ENCODE peak calls at places on chromosomes 6 and 20, in six cellular contexts. T is hepatocyte, N is OCI-LY7, U is astrocyte, H is fibroblast of lung, S is neural progenitor cell. B is an unnamed sample.
A peak's percentile ranks its signal among the peaks of the same experiment; 100 is the strongest.

GRCh38 chr20:37445041-37445440 is 76.0 kb upstream of the NNAT start:
- DNase-seq in H (no peak), N (no peak), U (no peak), S (no peak), T (no peak), B (no peak)

GRCh38 chr20:63097336-63097831 is 90.6 kb upstream of the BHLHE23 start:
- DNase-seq in U (no peak), N (no peak), S (no peak), T (no peak), H (no peak), B (no peak)

GRCh38 chr6:31836676-31837611 is 9.4 kb downstream of the HSPA1B start:
- DNase-seq in T (peak; percentile 49), N (peak; percentile 48), S (no peak), U (no peak), H (peak; percentile 65), B (peak; percentile 29)

GRCh38 chr6:52994031-52994788 is 874 bp downstream of the GSTA4 start:
- DNase-seq in S (peak; percentile 47), N (no peak), T (peak; percentile 45), H (peak; percentile 56), U (peak; percentile 41), B (no peak)

GRCh38 chr6:130824978-130825694 is 2.1 kb upstream of the SMLR1 start:
- DNase-seq in T (no peak), U (no peak), S (no peak), N (no peak), H (no peak), B (no peak)

GRCh38 chr6:155154158-155154830 is 109.5 kb upstream of the CLDN20 start:
- DNase-seq in T (peak; percentile 69), H (peak; percentile 80), N (no peak), S (no peak), U (peak; percentile 96), B (no peak)

GRCh38 chr6:32460528-32460927 is 20.8 kb downstream of the HLA-DRA start:
- DNase-seq in S (no peak), T (no peak), N (peak; percentile 36), H (no peak), U (no peak), B (no peak)

GRCh38 chr6:136517582-136517981 is 32.6 kb downstream of the MAP7 start:
- DNase-seq in T (no peak), U (no peak), H (no peak), N (no peak), S (no peak), B (no peak)

GRCh38 chr6:1070085-1070521 is 241.8 kb upstream of the FOXQ1 start:
- DNase-seq in N (no peak), T (peak; percentile 78), H (peak; percentile 29), U (no peak), S (no peak), B (no peak)

GRCh38 chr6:137734875-137735182 is 132.2 kb upstream of the TNFAIP3 start:
- DNase-seq in S (no peak), N (no peak), H (peak; percentile 83), U (no peak), T (no peak), B (no peak)

GRCh38 chr6:7819641-7820040 is 90.9 kb downstream of the TXNDC5 start:
- DNase-seq in N (no peak), H (no peak), U (peak; percentile 53), T (no peak), S (no peak), B (no peak)

GRCh38 chr6:88349511-88349910 is 183.4 kb upstream of the CNR1 start:
- DNase-seq in S (no peak), U (peak; percentile 45), H (no peak), N (no peak), T (no peak), B (no peak)

GRCh38 chr6:3628143-3628840 is 123.2 kb downstream of the PXDC1 start:
- DNase-seq in H (no peak), T (no peak), N (no peak), S (no peak), U (peak; percentile 53), B (peak; percentile 13)

GRCh38 chr20:44810391-44811149 is at the start of gene RIMS4:
- DNase-seq in S (peak; percentile 88), U (no peak), H (no peak), T (peak; percentile 58), N (no peak), B (no peak)

GRCh38 chr6:148179786-148180185 is 162.9 kb upstream of the SASH1 start:
- DNase-seq in U (no peak), H (peak; percentile 39), S (peak; percentile 31), T (peak; percentile 21), N (no peak), B (no peak)

GRCh38 chr20:59044796-59045195 is 2.2 kb upstream of the PRELID3B start:
- DNase-seq in S (no peak), T (no peak), N (no peak), U (no peak), H (no peak), B (no peak)

DNA sequence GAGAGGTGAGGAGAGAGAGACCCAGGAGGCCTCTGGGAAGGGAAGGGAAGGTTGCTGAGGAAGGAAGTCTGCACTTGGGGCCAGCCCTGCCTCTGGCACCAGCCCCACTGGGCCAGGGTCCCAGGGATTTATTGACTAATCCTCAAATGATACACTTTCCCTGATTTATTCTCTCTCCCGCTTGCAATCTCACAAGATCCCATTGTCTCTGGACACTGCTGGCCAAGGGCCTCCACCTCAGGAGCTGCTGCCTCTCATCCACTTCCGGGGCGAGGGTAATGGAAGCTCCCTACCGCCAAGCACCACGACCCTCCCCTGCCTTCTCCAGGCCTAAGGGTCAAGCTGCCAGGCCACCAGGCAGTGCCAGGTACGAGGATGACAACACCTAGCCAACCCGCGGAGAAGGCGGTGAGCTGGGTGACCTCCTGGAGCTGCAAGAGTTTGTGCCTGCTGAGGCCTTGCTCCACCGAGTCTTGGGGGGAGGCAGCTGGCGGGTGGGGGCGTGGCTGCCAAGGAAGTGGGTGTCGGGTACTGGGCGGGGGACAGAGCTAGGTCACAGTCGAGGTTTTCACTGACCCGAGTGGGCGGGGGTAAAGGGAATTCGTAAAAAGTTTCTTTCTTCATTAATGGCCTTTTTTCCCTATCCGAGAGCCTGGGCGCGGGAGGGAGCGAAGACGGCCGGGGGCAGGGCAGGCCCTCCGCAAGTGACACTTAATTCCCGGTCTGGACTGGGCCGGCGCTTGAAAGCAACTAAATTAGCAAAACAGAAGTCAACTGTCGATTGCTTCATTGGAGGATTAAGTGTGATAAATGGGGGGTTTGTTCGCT is 43.4 kb upstream of the FOXP4 start:
- DNase-seq in N (no peak), T (peak; percentile 56), U (peak; percentile 18), S (peak; percentile 76), H (no peak), B (no peak)
- H3K4me3 ChIP-seq in N (no peak overlapping the region), T (peak overlapping the region; percentile 34), U (peak overlapping the region; percentile 42), S (peak overlapping the region; percentile 43), H (no peak overlapping the region), B (no peak overlapping the region)

DNA sequence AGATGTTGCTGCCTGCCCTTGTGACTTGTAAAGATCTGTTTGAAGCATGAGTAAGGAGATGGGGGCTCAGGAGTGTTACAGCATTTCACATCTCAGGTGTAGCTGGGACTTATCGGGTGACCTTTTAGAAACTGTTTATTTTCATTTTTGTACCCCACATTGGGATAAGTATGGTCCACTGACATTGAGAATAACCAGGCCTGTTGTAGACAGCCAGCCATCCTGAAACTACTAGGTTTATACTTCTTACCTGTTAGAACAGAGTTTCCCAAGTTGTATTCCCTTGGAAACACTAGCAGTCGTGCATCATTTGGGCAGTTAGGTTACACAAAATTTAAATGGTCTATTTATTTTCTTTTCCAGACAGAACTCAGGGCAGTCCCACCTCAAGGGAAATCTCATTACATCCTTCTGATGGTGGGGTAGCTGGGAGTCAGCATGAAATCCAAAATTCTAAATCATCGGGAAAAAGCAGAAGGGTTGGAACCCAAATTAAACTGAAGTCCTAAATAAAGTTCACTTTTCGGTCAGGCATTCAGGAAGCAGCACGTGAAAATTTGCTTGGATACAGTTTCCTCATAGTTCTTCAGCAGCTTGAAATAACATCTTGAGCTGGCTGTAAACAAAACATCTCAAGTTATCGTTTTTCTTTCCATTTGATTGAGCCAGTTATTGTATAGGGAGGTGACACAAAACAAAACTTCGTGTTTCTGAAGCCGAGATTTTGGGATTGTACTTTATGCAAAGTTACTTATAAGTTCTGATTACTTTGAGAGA is 30.5 kb downstream of the FOXO3 start:
- DNase-seq in H (peak; percentile 52), S (no peak), N (no peak), U (no peak), T (no peak), B (no peak)
- H4K20me1 ChIP-seq in H (peaks cover 4% of the 10 kb centered on the region), S (peaks cover 30% of the 10 kb centered on the region), N (no peaks in the 10 kb centered on the region), U (peaks cover 73% of the 10 kb centered on the region), T (peaks cover 56% of the 10 kb centered on the region), B (peaks cover 7% of the 10 kb centered on the region)

DNA sequence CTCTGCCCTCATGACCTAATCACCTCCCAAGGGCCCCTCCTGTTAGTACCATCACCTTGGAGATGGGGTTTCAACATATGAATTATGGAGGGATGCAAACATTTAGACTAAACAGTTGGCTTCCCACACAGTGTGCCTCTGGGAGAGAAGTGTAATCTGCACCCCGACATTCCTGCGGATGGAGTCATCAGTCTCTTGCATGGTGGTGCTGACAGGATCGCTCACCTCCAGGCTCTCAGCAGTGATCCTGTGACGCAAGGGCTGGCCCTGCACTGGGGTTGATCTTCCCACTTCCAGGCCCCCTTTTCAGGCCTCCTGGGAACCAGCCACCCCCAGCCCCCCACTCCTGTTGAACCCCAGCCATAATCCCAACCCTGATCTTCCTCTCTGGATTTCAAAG is 16.0 kb upstream of the PI16 start:
- DNase-seq in N (no peak), T (no peak), U (peak; percentile 78), S (no peak), H (peak; percentile 64), B (no peak)
- H3K4me2 ChIP-seq in N (no peak overlapping the region), T (no peak overlapping the region), U (peak overlapping the region; percentile 13), S (no peak overlapping the region), H (no peak overlapping the region), B (no peak overlapping the region)

DNA sequence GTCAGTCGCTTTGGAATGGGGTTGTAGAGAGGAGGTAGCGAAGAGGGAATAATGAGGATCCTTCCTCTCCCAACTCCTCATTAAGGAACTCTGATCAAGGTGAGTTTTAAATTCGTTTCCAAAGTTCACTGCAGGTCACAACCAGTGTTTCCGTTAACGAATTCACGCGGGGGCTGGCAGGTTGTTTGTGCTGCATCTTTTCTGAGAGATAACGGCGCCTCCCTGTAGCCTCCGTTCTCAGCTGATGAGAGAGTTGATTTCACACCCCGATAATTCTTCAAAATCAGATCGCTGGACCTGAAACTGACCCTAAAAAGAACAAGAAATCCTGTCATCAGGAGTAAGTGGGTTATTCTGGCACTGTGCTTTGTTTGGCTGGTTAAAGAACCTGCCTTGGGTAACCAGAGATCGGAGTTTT is 33.2 kb upstream of the BTN3A2 start:
- DNase-seq in U (no peak), S (no peak), H (no peak), N (peak; percentile 42), T (no peak), B (no peak)
- H3K4me3 ChIP-seq in U (peak overlapping the region; percentile 81), S (peak overlapping the region; percentile 82), H (peak overlapping the region; percentile 79), N (peak overlapping the region; percentile 72), T (peak overlapping the region; percentile 20), B (no peak overlapping the region)

GRCh38 chr20:48708116-48708515 is 119.7 kb downstream of the PREX1 start:
- DNase-seq in T (no peak), U (no peak), S (no peak), H (no peak), N (no peak), B (no peak)

GRCh38 chr20:48706710-48707339 is 121.0 kb downstream of the PREX1 start:
- DNase-seq in H (peak; percentile 27), N (no peak), S (no peak), U (no peak), T (no peak), B (no peak)

GRCh38 chr20:48709292-48709691 is 118.5 kb downstream of the PREX1 start:
- DNase-seq in S (no peak), N (no peak), U (no peak), T (no peak), H (no peak), B (no peak)

GRCh38 chr20:48709744-48710143 is 118.1 kb downstream of the PREX1 start:
- DNase-seq in N (no peak), T (no peak), S (no peak), H (no peak), U (no peak), B (no peak)

GRCh38 chr20:48708630-48709029 is 119.2 kb downstream of the PREX1 start:
- DNase-seq in U (no peak), T (no peak), H (no peak), S (no peak), N (no peak), B (no peak)
- H4K20me1 ChIP-seq in U (no peaks in the 10 kb centered on the region), T (no peaks in the 10 kb centered on the region), H (no peaks in the 10 kb centered on the region), S (no peaks in the 10 kb centered on the region), N (no peaks in the 10 kb centered on the region), B (no peaks in the 10 kb centered on the region)